ENCODE peak calls at places on chromosomes 12 and 14, in four cellular contexts. V is HepG2, U is K562, W is WTC11. F is an unnamed sample.

GRCh38 chr14:49173765-49174373 is 412.3 kb downstream of the RPS29 start:
- DNase-seq in V (peak), W (peak), U (peak), F (peak)

GRCh38 chr14:30296956-30297405 is 262.0 kb upstream of the G2E3 start:
- DNase-seq in U (peak), V (no peak), W (no peak), F (no peak)

GRCh38 chr12:52895726-52896189 is 9.1 kb downstream of the KRT8 start:
- DNase-seq in W (no peak), U (no peak), V (no peak), F (no peak)

GRCh38 chr14:93945070-93945399 is 17.9 kb downstream of the FAM181A start:
- DNase-seq in U (no peak), V (no peak), W (no peak), F (no peak)

GRCh38 chr14:42665083-42665482 is 1058.4 kb downstream of the LRFN5 start:
- DNase-seq in U (no peak), W (no peak), V (no peak), F (no peak)

GRCh38 chr14:36520601-36521525 is 831 bp upstream of the NKX2-1 start:
- DNase-seq in W (peak), U (peak), V (peak), F (peak)

GRCh38 chr14:36069535-36069900 is 107.0 kb downstream of the PTCSC3 start:
- DNase-seq in U (peak), W (peak), V (peak), F (peak)

GRCh38 chr12:49909826-49910225 is 6.1 kb upstream of the FAIM2 start:
- DNase-seq in V (peak), U (peak), W (peak), F (no peak)

GRCh38 chr14:20455355-20456300 is 602 bp downstream of the APEX1 start:
- DNase-seq in V (no peak), U (peak), W (peak), F (peak)

GRCh38 chr12:69519871-69520270 is 49.7 kb downstream of the FRS2 start:
- DNase-seq in V (no peak), U (no peak), W (no peak), F (no peak)

GRCh38 chr14:91313154-91313850 is 68.8 kb upstream of the GPR68 start:
- DNase-seq in V (no peak), U (no peak), W (no peak), F (no peak)

GRCh38 chr14:91317381-91318313 is 73.1 kb upstream of the GPR68 start:
- DNase-seq in U (no peak), V (no peak), W (no peak), F (no peak)

GRCh38 chr14:91316761-91317160 is 72.3 kb upstream of the GPR68 start:
- DNase-seq in W (no peak), U (no peak), V (no peak), F (no peak)

GRCh38 chr14:91313852-91314251 is 69.3 kb upstream of the GPR68 start:
- DNase-seq in U (no peak), V (no peak), W (no peak), F (no peak)

DNA sequence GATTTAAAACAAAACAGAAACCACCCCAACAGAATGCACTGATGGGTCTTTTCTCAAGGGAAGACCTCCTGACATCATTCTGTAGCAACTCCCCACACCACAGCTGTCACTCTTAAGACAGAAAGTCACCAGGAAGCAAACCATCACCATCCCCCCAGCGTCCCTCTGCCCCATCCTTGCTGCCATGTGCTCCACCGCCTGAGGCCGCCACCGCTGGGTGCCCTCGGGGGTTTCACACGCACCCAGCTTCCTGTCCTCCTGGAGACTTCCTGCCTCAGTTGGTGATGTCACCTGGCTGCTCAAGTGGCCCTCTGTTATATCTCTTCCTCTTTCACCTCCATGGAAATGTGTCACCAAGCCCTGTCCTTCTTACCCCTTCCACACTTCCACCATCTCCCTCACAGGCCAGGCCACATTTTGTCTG is 71.4 kb upstream of the GPR68 start:
- DNase-seq in U (no peak), V (no peak), W (no peak), F (no peak)
- TF ChIP-seq ELF4 in U (no peak), V (no peak), W (no peak), F (no peak)

DNA sequence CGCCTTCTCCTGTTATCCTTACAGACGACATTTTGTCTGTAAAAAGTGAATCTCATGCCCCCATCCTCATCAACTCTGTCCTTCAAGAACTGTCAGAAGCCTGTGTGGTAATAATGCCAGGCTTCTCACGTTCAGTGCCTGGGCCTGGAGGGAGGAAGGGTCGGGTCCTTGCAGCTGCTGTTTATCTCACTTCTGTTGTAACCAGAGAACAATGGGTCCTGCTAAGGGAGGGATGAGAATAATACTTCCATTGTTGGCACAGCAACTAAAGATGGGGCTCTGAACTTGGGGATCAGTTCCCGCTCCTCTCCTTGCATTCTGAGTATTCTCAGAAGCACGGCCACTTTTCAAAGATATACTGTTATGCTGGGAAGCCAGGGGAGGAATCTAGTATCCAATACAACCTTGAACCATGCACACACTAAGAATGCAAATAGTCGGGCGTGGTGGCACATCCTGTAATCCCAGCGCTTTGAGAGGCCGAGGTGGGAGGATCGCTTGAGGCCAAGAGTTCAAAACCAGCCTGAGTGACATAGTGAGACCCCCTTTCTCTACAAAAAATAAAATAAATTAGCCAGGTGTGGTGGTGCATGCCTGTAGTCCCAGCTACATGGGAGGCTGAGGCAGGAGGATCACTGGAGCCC is 38.8 kb upstream of the NINJ2 start:
- DNase-seq in W (no peak), U (no peak), V (peak), F (no peak)
- TF ChIP-seq ELF4 in W (no peak), U (no peak), V (no peak), F (no peak)

GRCh38 chr14:86652512-86652911 is 1122.6 kb downstream of the FLRT2 start:
- DNase-seq in V (no peak), U (no peak), W (no peak), F (no peak)

GRCh38 chr14:86646125-86646524 is 1116.2 kb downstream of the FLRT2 start:
- DNase-seq in W (no peak), V (no peak), U (no peak), F (no peak)

GRCh38 chr14:86641310-86641709 is 1111.4 kb downstream of the FLRT2 start:
- DNase-seq in V (no peak), U (no peak), W (no peak), F (no peak)

DNA sequence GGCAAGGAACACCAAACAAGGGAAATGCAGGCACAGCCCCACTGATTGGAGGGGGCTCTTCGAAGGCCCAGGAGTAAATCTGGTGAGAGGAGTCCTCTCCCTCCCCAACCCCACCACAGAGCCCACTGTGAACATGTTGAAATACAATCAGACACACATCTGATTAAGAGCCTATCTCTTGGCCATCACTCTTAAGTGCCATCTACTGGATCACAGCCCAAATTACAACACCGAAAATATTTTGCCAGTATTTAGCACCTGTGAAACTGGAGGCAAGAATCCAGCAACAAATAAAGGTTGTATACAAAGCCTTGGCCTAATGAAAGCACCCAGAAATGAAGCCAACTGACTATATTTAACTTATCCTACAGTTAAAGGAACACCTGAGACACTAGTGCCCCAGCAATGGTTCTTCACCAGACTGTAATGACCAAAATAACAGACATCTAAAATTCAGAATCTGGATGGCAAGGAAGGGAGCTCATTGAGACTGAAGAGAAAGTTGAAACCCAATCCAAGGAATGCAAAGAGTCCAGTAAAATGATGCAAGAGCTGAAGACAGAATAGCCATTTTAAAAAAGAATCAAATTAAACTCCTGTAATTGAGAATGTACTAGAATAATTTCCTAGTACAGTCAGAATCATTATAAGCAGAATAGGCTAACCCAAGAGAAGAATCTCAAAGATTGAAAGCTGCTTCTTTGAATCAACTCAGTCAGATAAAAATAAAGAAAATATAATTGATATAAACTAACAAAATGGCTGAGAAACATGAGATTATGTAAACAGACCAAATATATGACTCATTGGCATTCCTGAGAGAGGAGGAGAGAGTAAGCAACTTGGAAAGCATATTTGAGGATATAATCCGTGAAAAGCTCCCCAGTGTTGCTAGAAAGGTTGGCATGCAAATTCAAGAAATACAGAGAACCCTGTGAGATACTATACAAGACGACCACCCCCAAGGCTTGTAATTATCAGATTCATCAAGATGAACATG is 1117.0 kb downstream of the FLRT2 start:
- DNase-seq in U (no peak), W (no peak), V (peak), F (no peak)
- TF ChIP-seq ELF4 in U (no peak), W (no peak), V (no peak), F (no peak)

GRCh38 chr14:76926521-76927251 is 100.5 kb downstream of the LRRC74A start:
- DNase-seq in W (no peak), U (no peak), V (no peak), F (no peak)
- TF ChIP-seq ELF4 in W (no peak), U (no peak), V (no peak), F (no peak)

GRCh38 chr12:94767971-94768370 is 117.6 kb upstream of the TMCC3 start:
- DNase-seq in U (no peak), V (no peak), W (no peak), F (no peak)
- TF ChIP-seq ELF4 in U (no peak), V (no peak), W (no peak), F (no peak)

DNA sequence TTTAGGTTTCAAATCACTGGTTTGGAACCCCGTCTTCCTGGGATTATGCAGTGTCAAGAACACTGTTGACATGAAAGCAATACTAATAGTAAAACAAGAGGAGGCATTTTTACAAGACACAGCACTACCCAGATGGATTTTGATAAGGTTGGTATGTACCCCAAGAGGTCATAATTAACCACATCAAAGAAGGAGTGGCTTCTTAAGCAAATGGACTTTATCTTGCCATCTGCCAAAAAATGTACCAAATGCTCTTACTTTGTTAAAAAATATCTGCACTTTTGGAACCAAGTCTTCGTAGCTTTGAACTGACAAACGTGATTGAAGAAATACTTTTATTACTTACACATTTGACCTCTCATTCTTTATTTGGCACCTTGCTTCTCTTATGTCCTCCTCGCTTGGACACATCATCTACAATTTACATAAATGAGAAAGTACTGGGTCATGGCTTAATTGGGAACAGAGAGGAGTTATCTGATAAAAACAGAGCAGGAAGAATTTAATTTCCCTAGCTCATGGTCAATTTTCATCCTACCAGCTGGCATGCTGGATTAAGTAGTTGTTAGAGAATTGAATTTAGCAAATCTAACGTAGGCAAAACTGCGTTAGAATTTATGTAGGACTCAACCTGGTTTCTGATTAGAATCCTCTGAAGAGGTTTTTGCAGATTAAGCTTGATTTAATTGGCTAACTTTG is 54.5 kb upstream of the PRICKLE1 start:
- DNase-seq in U (no peak), V (no peak), W (no peak), F (no peak)
- TF ChIP-seq ELF4 in U (no peak), V (no peak), W (no peak), F (no peak)

GRCh38 chr14:61718039-61718438 is 22.7 kb downstream of the HIF1A start:
- DNase-seq in W (no peak), U (no peak), V (no peak), F (no peak)

GRCh38 chr14:61712137-61712536 is 16.8 kb downstream of the HIF1A start:
- DNase-seq in W (no peak), U (no peak), V (no peak), F (no peak)

GRCh38 chr14:61716956-61717355 is 21.6 kb downstream of the HIF1A start:
- DNase-seq in W (no peak), U (no peak), V (no peak), F (no peak)

GRCh38 chr14:61710853-61711817 is 15.8 kb downstream of the HIF1A start:
- DNase-seq in W (no peak), V (peak), U (peak), F (no peak)

DNA sequence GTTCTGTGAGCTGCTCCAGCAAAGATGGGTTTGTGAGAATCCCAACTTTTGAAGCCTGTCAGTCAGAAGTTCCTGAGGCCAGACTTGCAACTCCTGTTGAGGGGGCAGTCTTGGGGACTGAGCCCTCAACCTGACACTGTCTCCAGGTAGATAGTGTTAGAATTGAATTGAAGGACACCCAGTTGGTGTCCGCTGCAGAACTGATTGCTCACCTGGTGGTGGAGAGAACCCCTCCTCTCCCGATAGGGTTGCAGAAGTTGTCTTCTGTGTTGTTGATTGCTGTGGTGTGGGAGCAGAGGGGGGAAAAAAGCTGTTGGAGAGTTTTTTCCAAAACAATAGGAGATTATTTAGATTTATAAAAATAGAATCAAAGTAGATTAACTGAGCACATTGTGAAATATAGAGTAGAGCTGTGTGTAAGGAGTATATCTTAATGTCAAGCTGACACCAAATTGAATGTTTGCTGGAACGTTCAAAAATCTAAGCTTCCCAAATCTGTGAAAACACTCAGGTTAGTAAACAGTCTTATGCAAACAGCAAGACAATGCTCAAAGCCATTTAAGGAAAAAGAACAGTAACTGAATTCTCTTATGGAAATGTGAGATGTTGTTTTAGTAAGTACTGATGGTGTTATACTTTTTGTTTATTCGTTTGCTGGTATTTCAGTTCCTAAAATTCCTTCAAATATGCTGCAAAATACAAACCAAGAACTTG is 18.6 kb downstream of the HIF1A start:
- DNase-seq in W (no peak), V (no peak), U (no peak), F (no peak)
- TF ChIP-seq ELF4 in W (no peak), V (no peak), U (no peak), F (no peak)

F was measured in HEK293T.